ENCODE peak calls at places on chromosomes 5 and 9, in five cellular contexts. J, M, C, T and D are unnamed samples.

GRCh38 chr9:112180387-112180881 is 5.3 kb upstream of the SUSD1 start:
- DNase-seq in J (peak), M (peak), C (no peak), T (peak), D (no peak)

GRCh38 chr5:80284720-80285119 is 28.9 kb upstream of the SERINC5 start:
- DNase-seq in J (no peak), M (no peak), C (no peak), T (no peak), D (no peak)

GRCh38 chr9:92308893-92309292 is 15.4 kb upstream of the IARS1 start:
- DNase-seq in J (no peak), M (no peak), C (no peak), T (no peak), D (peak)

GRCh38 chr9:77475641-77476473 is 172.3 kb downstream of the GNA14 start:
- DNase-seq in J (no peak), M (no peak), C (no peak), T (no peak), D (peak)

GRCh38 chr9:105742088-105742487 is 47.7 kb downstream of the TMEM38B start:
- DNase-seq in J (no peak), M (no peak), C (no peak), T (no peak), D (no peak)

GRCh38 chr5:149358294-149358651 is 427 bp downstream of the PCYOX1L start:
- DNase-seq in J (no peak), M (no peak), C (no peak), T (peak), D (no peak)

GRCh38 chr5:127571314-127571713 is 53.9 kb downstream of the PRRC1 start:
- DNase-seq in J (no peak), M (no peak), C (no peak), T (no peak), D (no peak)

GRCh38 chr9:76594764-76595410 is 135.9 kb downstream of the GCNT1 start:
- DNase-seq in J (no peak), M (no peak), C (peak), T (no peak), D (no peak)

GRCh38 chr9:128554155-128554862 is 1.9 kb downstream of the SPTAN1 start:
- DNase-seq in J (peak), M (peak), C (peak), T (peak), D (peak)

GRCh38 chr5:179154991-179155955 is 95.1 kb downstream of the ZNF354C start:
- DNase-seq in J (no peak), M (no peak), C (peak), T (no peak), D (no peak)

GRCh38 chr9:122944960-122945888 is 4.4 kb downstream of the RABGAP1 start:
- DNase-seq in J (no peak), M (no peak), C (no peak), T (peak), D (peak)

GRCh38 chr5:116360008-116360853 is 214.4 kb downstream of the SEMA6A start:
- DNase-seq in J (no peak), M (no peak), C (no peak), T (no peak), D (no peak)

GRCh38 chr9:70694758-70695157 is 280.3 kb upstream of the KLF9 start:
- DNase-seq in J (no peak), M (no peak), C (no peak), T (no peak), D (no peak)

GRCh38 chr5:172910828-172911627 is 48.2 kb upstream of the RPL26L1 start:
- DNase-seq in J (peak), M (peak), C (peak), T (peak), D (peak)

GRCh38 chr5:135030123-135030517 is 3.9 kb downstream of the PITX1 start:
- DNase-seq in J (no peak), M (no peak), C (no peak), T (no peak), D (no peak)

GRCh38 chr5:179427032-179427675 is 81.9 kb upstream of the ADAMTS2 start:
- DNase-seq in J (no peak), M (no peak), C (no peak), T (no peak), D (no peak)

GRCh38 chr5:133400831-133401351 is 211.4 kb downstream of the FSTL4 start:
- DNase-seq in J (no peak), M (no peak), C (peak), T (no peak), D (no peak)

GRCh38 chr5:168313596-168314204 is 22.3 kb downstream of the WWC1 start:
- DNase-seq in J (no peak), M (no peak), C (no peak), T (no peak), D (no peak)

GRCh38 chr9:3477236-3477834 is 48.5 kb downstream of the RFX3 start:
- DNase-seq in J (no peak), M (no peak), C (no peak), T (no peak), D (no peak)

GRCh38 chr5:68171101-68171558 is 44.4 kb upstream of the PIK3R1 start:
- DNase-seq in J (no peak), M (no peak), C (no peak), T (no peak), D (peak)

GRCh38 chr5:95617057-95617456 is 2.8 kb upstream of the GPR150 start:
- DNase-seq in J (peak), M (no peak), C (no peak), T (no peak), D (peak)

GRCh38 chr5:150488519-150489357 is 19.2 kb upstream of the NDST1 start:
- DNase-seq in J (no peak), M (no peak), C (no peak), T (peak), D (peak)

GRCh38 chr5:180799902-180800801 is 2.5 kb downstream of the MGAT1 start:
- DNase-seq in J (peak), M (no peak), C (no peak), T (no peak), D (peak)

GRCh38 chr5:139381837-139382361 is 1.2 kb downstream of the SLC23A1 start:
- DNase-seq in J (no peak), M (no peak), C (no peak), T (no peak), D (no peak)

GRCh38 chr9:128245293-128246151 is 30.3 kb downstream of the GOLGA2 start:
- DNase-seq in J (no peak), M (peak), C (no peak), T (peak), D (peak)

GRCh38 chr9:128120061-128120740 is 7.3 kb downstream of the PTGES2 start:
- DNase-seq in J (no peak), M (no peak), C (no peak), T (no peak), D (no peak)

GRCh38 chr9:81979196-81979595 is 9.4 kb upstream of the SPATA31D1 start:
- DNase-seq in J (no peak), M (no peak), C (no peak), T (no peak), D (no peak)

GRCh38 chr5:127428748-127429147 is 88.7 kb upstream of the PRRC1 start:
- DNase-seq in J (no peak), M (peak), C (no peak), T (no peak), D (no peak)

GRCh38 chr9:73042155-73042554 is 89.3 kb upstream of the ALDH1A1 start:
- DNase-seq in J (no peak), M (no peak), C (no peak), T (no peak), D (no peak)

GRCh38 chr5:106097308-106097707 is 1573.4 kb downstream of the EFNA5 start:
- DNase-seq in J (no peak), M (no peak), C (no peak), T (no peak), D (peak)

GRCh38 chr5:135697251-135697958 is 118.6 kb upstream of the CXCL14 start:
- DNase-seq in J (no peak), M (no peak), C (peak), T (no peak), D (no peak)

GRCh38 chr5:132962429-132962928 is 955 bp downstream of the AFF4 start:
- DNase-seq in J (peak), M (peak), C (no peak), T (peak), D (peak)

GRCh38 chr9:27818348-27818747 is 245.1 kb upstream of the C9orf72 start:
- DNase-seq in J (no peak), M (no peak), C (no peak), T (no peak), D (no peak)

GRCh38 chr5:130797303-130797702 is 367.8 kb downstream of the HINT1 start:
- DNase-seq in J (no peak), M (no peak), C (no peak), T (no peak), D (no peak)

GRCh38 chr5:124718376-124718775 is 28.1 kb downstream of the ZNF608 start:
- DNase-seq in J (no peak), M (no peak), C (no peak), T (no peak), D (no peak)

GRCh38 chr5:131789765-131790164 is 7.1 kb downstream of the FNIP1 start:
- DNase-seq in J (no peak), M (no peak), C (no peak), T (no peak), D (no peak)

GRCh38 chr5:38193015-38193581 is 65.3 kb upstream of the EGFLAM start:
- DNase-seq in J (peak), M (peak), C (peak), T (peak), D (peak)

DNA sequence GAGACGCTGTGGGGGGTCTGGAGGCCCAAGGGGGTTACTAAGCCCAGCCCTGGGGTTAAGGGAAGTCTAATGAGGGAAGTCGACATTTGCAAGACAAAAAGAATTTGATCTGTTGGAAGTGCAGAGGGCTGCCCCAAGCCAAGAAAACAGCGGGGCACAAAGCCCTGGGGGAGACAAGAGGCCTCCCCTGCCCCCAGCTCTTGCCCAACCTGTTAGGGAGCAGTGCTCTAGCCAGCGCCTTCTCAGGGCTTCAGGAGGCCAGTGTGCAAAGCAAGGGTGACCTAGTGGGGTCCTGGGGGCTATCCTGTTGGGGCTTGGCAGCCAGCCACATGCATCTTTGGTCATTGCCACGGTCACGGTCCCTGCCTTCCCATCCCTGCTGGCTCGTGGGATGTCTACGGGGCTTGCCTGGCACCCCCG is 25.2 kb downstream of the GFI1B start:
- DNase-seq in J (no peak), M (no peak), C (no peak), T (no peak), D (no peak)
- TF ChIP-seq MAFK in J (no peak), M (no peak), C (no peak), T (no peak), D (no peak)

DNA sequence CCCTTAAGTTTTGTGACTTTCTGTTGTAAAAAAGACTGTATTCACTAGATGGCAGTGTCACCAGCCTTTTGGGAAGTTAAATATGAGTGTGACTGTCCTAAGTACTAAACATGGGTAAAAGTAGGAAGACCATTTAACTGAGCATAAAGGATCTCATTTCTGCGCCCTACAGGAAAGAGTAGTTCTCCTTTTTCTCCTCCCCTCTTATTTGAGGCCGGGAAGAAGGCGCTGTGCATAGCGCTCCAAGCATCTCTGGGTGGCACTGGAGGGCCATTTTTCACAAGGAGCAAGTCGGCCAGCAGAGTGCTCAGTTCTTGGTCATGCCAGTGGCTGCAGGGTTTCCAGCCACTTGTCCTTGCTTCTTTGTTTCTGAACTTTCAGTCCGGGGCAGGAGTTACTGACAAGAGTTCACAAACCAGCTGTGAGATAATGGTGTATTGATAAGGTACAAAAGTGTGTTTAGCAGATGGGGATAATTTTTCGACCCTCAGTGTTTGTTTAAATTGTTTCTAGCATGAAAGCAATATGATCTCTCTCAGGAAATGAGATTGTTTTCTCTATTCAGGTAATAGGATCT is 227.6 kb upstream of the DMRT1 start:
- DNase-seq in J (peak), M (peak), C (peak), T (peak), D (peak)
- TF ChIP-seq RFX5 in J (no peak), M (no peak), C (no peak), T (no peak), D (no peak)

GRCh38 chr5:25849270-25849669 is 1189.1 kb downstream of the CDH9 start:
- DNase-seq in J (no peak), M (no peak), C (no peak), T (no peak), D (no peak)

GRCh38 chr5:25851301-25851700 is 1187.1 kb downstream of the CDH9 start:
- DNase-seq in J (no peak), M (no peak), C (no peak), T (no peak), D (no peak)

DNA sequence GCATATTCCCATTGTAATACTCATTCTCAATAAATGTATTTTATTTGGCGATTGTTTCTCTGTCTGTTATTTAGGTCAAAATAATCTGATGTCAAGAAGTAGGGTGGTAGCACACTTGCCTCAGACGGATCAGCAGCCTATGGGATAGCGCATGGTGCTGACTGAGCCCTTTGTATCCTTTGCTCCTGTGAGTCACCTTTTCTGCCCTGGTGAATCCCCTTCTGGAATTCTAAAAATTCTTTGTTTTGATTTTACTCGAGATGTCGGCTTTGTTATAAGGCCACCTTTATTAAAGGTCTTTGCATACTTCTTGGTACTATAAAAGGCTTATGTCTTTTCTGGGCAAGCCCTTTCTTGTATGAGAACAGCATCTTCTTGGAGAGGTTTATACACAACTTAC is 1187.8 kb downstream of the CDH9 start:
- DNase-seq in J (peak), M (no peak), C (no peak), T (no peak), D (no peak)
- TF ChIP-seq MAFK in J (no peak), M (no peak), C (no peak), T (no peak), D (no peak)

DNA sequence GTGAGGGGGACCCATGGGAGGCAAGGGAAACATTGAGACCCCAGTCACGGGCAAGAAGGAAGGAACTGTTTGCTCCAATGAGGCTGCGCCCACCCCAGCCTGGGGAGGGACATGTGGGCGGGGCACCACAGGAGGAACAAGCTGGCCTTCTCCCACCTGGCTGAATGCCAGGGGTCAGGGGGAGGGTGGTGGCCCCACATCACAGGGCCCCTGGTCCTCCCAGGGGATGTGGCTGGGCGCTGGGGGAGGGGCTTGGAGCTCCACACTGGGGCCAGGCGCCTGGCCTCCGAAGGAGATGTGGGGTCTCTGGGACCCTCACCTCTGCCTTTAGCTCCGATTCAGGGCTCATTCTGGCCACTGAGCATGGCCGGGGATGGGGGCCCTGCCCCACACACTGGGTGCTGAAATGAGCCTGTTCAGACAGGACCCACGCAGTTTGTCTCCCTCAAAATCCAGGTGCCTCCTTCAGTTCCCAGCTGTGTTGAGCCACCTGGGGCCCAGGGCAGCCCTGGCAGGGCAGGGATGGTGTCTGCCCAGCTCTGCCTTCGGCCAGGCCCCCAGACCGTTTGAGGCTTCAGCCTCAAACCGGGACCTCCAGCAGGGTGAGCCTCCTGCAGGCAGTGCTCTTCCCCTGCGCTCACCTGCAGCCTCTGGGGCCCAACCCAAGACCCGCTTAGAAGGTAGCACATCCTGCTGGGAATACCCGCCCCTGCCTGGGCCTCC is 33.2 kb upstream of the NOTCH1 start:
- DNase-seq in J (peak), M (no peak), C (no peak), T (peak), D (no peak)
- TF ChIP-seq RFX5 in J (no peak), M (no peak), C (no peak), T (no peak), D (no peak)

GRCh38 chr5:115124741-115125140 is 45.0 kb downstream of the TRIM36 start:
- DNase-seq in J (no peak), M (no peak), C (no peak), T (no peak), D (no peak)
- TF ChIP-seq MAFK in J (no peak), M (no peak), C (no peak), T (no peak), D (no peak)

GRCh38 chr5:137126829-137127228 is 372.3 kb downstream of the SPOCK1 start:
- DNase-seq in J (no peak), M (no peak), C (no peak), T (no peak), D (no peak)
- TF ChIP-seq RFX5 in J (no peak), M (no peak), C (no peak), T (no peak), D (no peak)

DNA sequence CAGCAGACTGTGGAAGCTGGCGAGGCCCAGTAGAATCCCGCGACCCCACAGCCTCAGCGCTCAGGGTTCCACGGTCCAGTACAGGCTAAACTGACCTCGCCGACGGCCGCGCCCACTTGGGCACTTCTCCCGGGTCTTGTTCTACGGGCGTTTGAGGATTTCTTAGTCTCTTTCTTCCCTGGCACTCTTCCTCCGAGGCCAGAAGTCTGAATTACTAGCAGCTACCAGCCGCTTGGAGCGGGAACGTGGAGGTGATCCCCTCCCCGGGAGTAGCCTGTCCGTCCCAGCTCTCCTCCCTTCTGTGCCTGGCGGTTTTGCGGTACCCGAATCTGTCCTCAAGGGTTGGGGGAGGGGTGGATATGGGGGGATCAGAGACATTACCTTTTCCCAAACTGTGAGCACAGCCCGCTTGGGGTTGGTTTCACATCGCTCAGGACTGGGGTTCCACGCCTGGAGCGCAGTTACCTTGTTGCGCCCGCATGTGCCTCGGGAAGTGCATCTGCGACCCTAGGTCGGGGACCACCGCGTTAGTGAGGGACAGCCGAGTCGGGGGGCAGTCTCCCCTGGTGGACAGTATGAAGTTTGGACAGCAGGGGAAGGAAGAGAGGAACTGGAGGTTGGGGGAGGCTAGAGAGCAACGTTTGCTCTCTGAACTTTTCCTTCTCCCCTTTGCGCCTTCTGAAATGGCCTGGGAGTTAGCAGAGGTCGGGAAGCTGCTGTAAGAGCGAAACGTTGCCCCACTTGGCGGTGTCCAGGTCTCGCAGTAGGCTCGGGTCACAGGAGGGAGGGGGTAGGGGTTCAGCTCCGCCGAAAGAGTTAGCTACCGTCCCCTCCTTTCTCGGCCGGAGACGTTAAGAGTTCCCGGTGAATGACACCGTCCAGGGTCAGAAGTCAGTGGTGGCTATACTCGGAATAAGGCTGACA is 190.8 kb downstream of the MEF2C start:
- DNase-seq in J (no peak), M (no peak), C (peak), T (no peak), D (no peak)
- TF ChIP-seq MAFK in J (no peak), M (no peak), C (no peak), T (no peak), D (no peak)

DNA sequence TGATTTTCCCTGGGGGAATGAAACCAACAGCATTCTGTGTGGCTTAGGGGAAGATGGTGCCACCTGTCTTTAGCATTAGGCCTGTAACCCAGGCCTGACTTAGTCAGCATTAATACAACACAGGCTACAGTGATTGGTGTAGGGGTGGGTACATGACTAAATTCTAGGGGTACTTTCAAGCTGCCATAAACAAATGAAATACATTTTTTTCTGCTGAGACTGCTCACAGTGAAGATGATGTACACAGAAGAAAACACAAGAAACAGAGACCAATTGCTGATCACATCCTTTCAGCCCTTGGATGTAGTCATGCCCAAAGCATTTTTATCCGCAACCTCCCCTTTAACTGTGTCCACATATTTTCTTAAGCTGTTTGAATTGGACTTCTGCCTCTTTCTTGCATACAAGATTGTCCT is 527.2 kb downstream of the KCTD16 start:
- DNase-seq in J (peak), M (no peak), C (no peak), T (no peak), D (peak)
- TF ChIP-seq RFX5 in J (no peak), M (no peak), C (no peak), T (no peak), D (no peak)